ENCODE peak calls at places on chromosomes 12 and 14, in five cellular contexts. A is lung microvascular endothelial cell, V is left kidney, E is neural crest cell, T is T47D. N is an unnamed sample.

GRCh38 chr14:64910847-64911495 is 3.3 kb upstream of the CHURC1 start:
- DNase-seq in E (no peak), V (peak), A (peak), T (peak), N (no peak)

GRCh38 chr12:109581856-109582255 is 8.3 kb downstream of the MVK start:
- DNase-seq in V (no peak), A (no peak), E (no peak), T (peak), N (no peak)

GRCh38 chr14:55302770-55303472 is 31.7 kb downstream of the FBXO34 start:
- DNase-seq in E (no peak), A (no peak), T (no peak), V (no peak), N (no peak)

GRCh38 chr12:54680374-54680773 is 32.2 kb upstream of the DCD start:
- DNase-seq in V (peak), A (peak), E (no peak), T (peak), N (peak)

GRCh38 chr14:76951149-76951548 is 77.4 kb downstream of the IRF2BPL start:
- DNase-seq in A (peak), E (no peak), V (no peak), T (no peak), N (no peak)

GRCh38 chr12:54689984-54690383 is 41.8 kb upstream of the DCD start:
- DNase-seq in A (no peak), V (peak), E (no peak), T (peak), N (no peak)

GRCh38 chr14:105882626-105883025 is 356.2 kb downstream of the TMEM121 start:
- DNase-seq in V (no peak), T (no peak), A (no peak), E (no peak), N (no peak)

GRCh38 chr12:10362325-10362724 is 27.5 kb downstream of the KLRK1 start:
- DNase-seq in T (peak), A (no peak), V (no peak), E (no peak), N (no peak)

GRCh38 chr12:90938451-90938850 is 16.5 kb downstream of the CCER1 start:
- DNase-seq in E (no peak), V (no peak), A (peak), T (no peak), N (no peak)

GRCh38 chr14:68682166-68683103 is 110.4 kb downstream of the ZFP36L1 start:
- DNase-seq in V (peak), T (no peak), E (no peak), A (peak), N (no peak)

GRCh38 chr12:27838543-27838942 is 58.5 kb upstream of the MANSC4 start:
- DNase-seq in V (no peak), E (no peak), A (no peak), T (no peak), N (no peak)

GRCh38 chr14:77106666-77107065 is 8.6 kb downstream of the CIPC start:
- DNase-seq in T (no peak), A (no peak), V (no peak), E (no peak), N (no peak)

GRCh38 chr12:24933694-24934407 is 15.1 kb downstream of the BCAT1 start:
- DNase-seq in V (no peak), A (no peak), E (no peak), T (peak), N (no peak)

N was measured in HuH-7.5.